ENCODE peak calls at places on chromosome 3, in nine cellular contexts. O, K, H, N, T, U, E, A and G are unnamed samples.

GRCh38 chr3:169822540-169822939 is 9.8 kb upstream of the LRRC34 start:
- DNase-seq in N (no peak), E (no peak), H (no peak), K (no peak), A (no peak), T (no peak), U (no peak), O (no peak), G (no peak)

GRCh38 chr3:152403632-152404066 is 134.9 kb downstream of the MBNL1 start:
- DNase-seq in K (peak; percentile 96), O (no peak), E (peak; percentile 37), H (no peak), U (peak; percentile 35), T (no peak), N (no peak), A (no peak), G (no peak)

GRCh38 chr3:71512000-71512399 is 71.5 kb downstream of the FOXP1 start:
- DNase-seq in E (no peak), H (no peak), A (no peak), N (peak; percentile 46), U (no peak), T (no peak), O (peak; percentile 49), K (no peak), G (no peak)

GRCh38 chr3:110708166-110708565 is 363.4 kb upstream of the NECTIN3 start:
- DNase-seq in E (peak; percentile 46), O (no peak), U (no peak), A (no peak), N (no peak), H (no peak), K (no peak), T (no peak), G (no peak)

GRCh38 chr3:23425410-23425809 is 222.3 kb downstream of the UBE2E2 start:
- DNase-seq in H (no peak), A (no peak), N (no peak), K (no peak), T (no peak), O (no peak), U (no peak), E (no peak), G (no peak)

GRCh38 chr3:178646205-178646604 is 110.0 kb downstream of the KCNMB2 start:
- DNase-seq in K (no peak), H (no peak), T (no peak), A (no peak), E (no peak), O (no peak), N (no peak), U (no peak), G (no peak)

GRCh38 chr3:170780955-170781354 is 89.0 kb downstream of the RPL22L1 start:
- DNase-seq in H (no peak), K (no peak), A (peak; percentile 24), E (no peak), O (no peak), U (no peak), T (no peak), N (no peak), G (no peak)

GRCh38 chr3:2106438-2106837 is 7.8 kb downstream of the CNTN4 start:
- DNase-seq in A (no peak), H (no peak), U (no peak), E (no peak), T (no peak), O (no peak), K (no peak), N (no peak), G (no peak)

GRCh38 chr3:172536993-172537419 is 13.8 kb upstream of the TNFSF10 start:
- DNase-seq in H (no peak), T (no peak), E (no peak), A (no peak), K (no peak), U (no peak), N (no peak), O (no peak), G (no peak)

GRCh38 chr3:66411436-66411835 is 89.4 kb downstream of the LRIG1 start:
- DNase-seq in O (no peak), A (no peak), U (no peak), T (no peak), K (peak; percentile 53), N (no peak), H (no peak), E (no peak), G (no peak)

GRCh38 chr3:185825639-185826481 is 1.0 kb upstream of the IGF2BP2 start:
- DNase-seq in K (no peak), U (peak; percentile 47), O (no peak), E (no peak), A (peak; percentile 71), T (peak; percentile 25), N (peak; percentile 75), H (peak; percentile 78), G (peak; percentile 15)

GRCh38 chr3:72452745-72453144 is 395.5 kb downstream of the SHQ1 start:
- DNase-seq in H (no peak), N (no peak), U (no peak), A (no peak), E (no peak), K (no peak), O (no peak), T (no peak), G (no peak)

GRCh38 chr3:188230962-188231361 is 77.0 kb downstream of the LPP start:
- DNase-seq in H (no peak), O (no peak), T (no peak), U (no peak), E (peak; percentile 40), K (no peak), N (no peak), A (no peak), G (no peak)

GRCh38 chr3:14480207-14481017 is 59.7 kb downstream of the GRIP2 start:
- DNase-seq in K (no peak), H (no peak), O (no peak), E (peak; percentile 90), A (peak; percentile 78), U (no peak), N (no peak), T (no peak), G (no peak)

GRCh38 chr3:197487911-197488391 is 67.8 kb downstream of the BDH1 start:
- DNase-seq in H (peak; percentile 94), O (no peak), N (no peak), U (no peak), T (no peak), K (no peak), A (peak; percentile 92), E (peak; percentile 99), G (no peak)

GRCh38 chr3:37891227-37891626 is 29.5 kb downstream of the CTDSPL start:
- DNase-seq in H (no peak), K (no peak), T (no peak), E (no peak), O (no peak), N (no peak), U (peak; percentile 18), A (no peak), G (no peak)

GRCh38 chr3:99846472-99846871 is 28.8 kb downstream of the CMSS1 start:
- DNase-seq in A (peak; percentile 90), H (no peak), K (no peak), N (no peak), T (peak; percentile 32), O (no peak), U (no peak), E (peak; percentile 70), G (no peak)

GRCh38 chr3:99852851-99853250 is 35.2 kb downstream of the CMSS1 start:
- DNase-seq in E (no peak), A (no peak), K (no peak), O (no peak), T (no peak), U (no peak), H (no peak), N (no peak), G (no peak)

GRCh38 chr3:99848433-99848832 is 30.8 kb downstream of the CMSS1 start:
- DNase-seq in E (no peak), U (no peak), T (no peak), N (no peak), O (no peak), K (no peak), H (no peak), A (no peak), G (no peak)

GRCh38 chr3:99851955-99852354 is 34.3 kb downstream of the CMSS1 start:
- DNase-seq in K (no peak), U (no peak), T (no peak), N (no peak), E (no peak), H (no peak), A (no peak), O (no peak), G (no peak)

GRCh38 chr3:99850608-99851007 is 32.9 kb downstream of the CMSS1 start:
- DNase-seq in O (no peak), A (no peak), N (no peak), T (no peak), E (no peak), K (no peak), U (no peak), H (no peak), G (no peak)
- H3K27ac ChIP-seq in O (no peak overlapping the region), A (no peak overlapping the region), N (no peak overlapping the region), T (no peak overlapping the region), E (no peak overlapping the region), K (no peak overlapping the region), U (no peak overlapping the region), H (no peak overlapping the region), G (no peak overlapping the region)

GRCh38 chr3:41507336-41508062 is 308.2 kb downstream of the CTNNB1 start:
- DNase-seq in O (no peak), N (no peak), H (no peak), A (no peak), K (no peak), E (no peak), U (no peak), T (no peak), G (no peak)

GRCh38 chr3:41503998-41504623 is 304.8 kb downstream of the CTNNB1 start:
- DNase-seq in O (no peak), N (no peak), E (no peak), U (no peak), T (no peak), A (no peak), K (no peak), H (no peak), G (no peak)

GRCh38 chr3:41502461-41502860 is 303.2 kb downstream of the CTNNB1 start:
- DNase-seq in N (no peak), A (no peak), K (no peak), H (no peak), E (no peak), U (no peak), O (no peak), T (no peak), G (no peak)

GRCh38 chr3:41508063-41508696 is 308.9 kb downstream of the CTNNB1 start:
- DNase-seq in T (no peak), U (no peak), K (no peak), H (peak; percentile 77), E (peak; percentile 22), A (no peak), O (no peak), N (peak; percentile 47), G (no peak)
- TF ChIP-seq CTCF in T (no peak), U (no peak), K (no peak), H (no peak), E (no peak), A (no peak), O (no peak), N (peak; percentile 53), G (no peak)

GRCh38 chr3:186991470-186991869 is 61.1 kb downstream of the ST6GAL1 start:
- DNase-seq in K (no peak), N (no peak), U (no peak), H (no peak), E (no peak), O (no peak), A (no peak), T (no peak), G (no peak)
- H3K27ac ChIP-seq in K (peak overlapping the region; percentile 43), N (no peak overlapping the region), U (no peak overlapping the region), H (peak overlapping the region; percentile 73), E (no peak overlapping the region), O (no peak overlapping the region), A (peak overlapping the region; percentile 35), T (peak overlapping the region; percentile 37), G (no peak overlapping the region)

GRCh38 chr3:135918600-135918999 is 46.9 kb upstream of the PPP2R3A start:
- DNase-seq in U (no peak), E (peak; percentile 37), K (no peak), A (peak; percentile 63), N (no peak), O (no peak), T (no peak), H (no peak), G (no peak)
- TF ChIP-seq CTCF in U (peak; percentile 50), E (peak; percentile 56), K (peak; percentile 11), A (peak; percentile 52), N (peak; percentile 65), O (peak; percentile 50), T (peak; percentile 54), H (peak; percentile 69), G (no peak)